ENCODE peak calls at places on chromosomes 11 and 22, in six cellular contexts. R is IMR-90, Z is astrocyte, J is GM23248, Y is H9, B is endothelial cell of umbilical vein. C is an unnamed sample.

GRCh38 chr11:134533511-134533910 is 121.5 kb upstream of the B3GAT1 start:
- DNase-seq in Y (peak; percentile 5), Z (no peak), B (no peak), R (no peak), J (no peak), C (no peak)

GRCh38 chr22:19716829-19717105 is 2.5 kb downstream of the SEPTIN5 start:
- DNase-seq in Z (no peak), J (no peak), R (no peak), Y (no peak), B (no peak), C (no peak)

GRCh38 chr11:130601141-130601540 is 152.7 kb downstream of the ADAMTS15 start:
- DNase-seq in Y (peak; percentile 53), Z (peak; percentile 46), B (no peak), J (peak; percentile 64), R (peak; percentile 90), C (peak; percentile 63)

GRCh38 chr11:72655014-72655413 is 19.2 kb downstream of the PDE2A start:
- DNase-seq in B (no peak), Y (no peak), J (no peak), Z (no peak), R (no peak), C (no peak)

GRCh38 chr11:121265586-121265985 is 27.0 kb upstream of the SC5D start:
- DNase-seq in R (no peak), B (no peak), Z (no peak), J (no peak), Y (no peak), C (no peak)

GRCh38 chr11:125214466-125215204 is 50.1 kb downstream of the PKNOX2 start:
- DNase-seq in Z (no peak), Y (no peak), R (no peak), B (peak; percentile 87), J (no peak), C (peak; percentile 30)

GRCh38 chr11:43952020-43952400 is 9.6 kb downstream of the C11orf96 start:
- DNase-seq in J (no peak), B (no peak), Z (no peak), R (no peak), Y (no peak), C (no peak)

GRCh38 chr11:115207166-115207591 is 297.0 kb downstream of the CADM1 start:
- DNase-seq in B (no peak), Y (no peak), Z (no peak), R (no peak), J (no peak), C (no peak)

GRCh38 chr11:121446752-121447156 is 5.4 kb upstream of the SORL1 start:
- DNase-seq in B (peak; percentile 10), Z (peak; percentile 9), Y (no peak), J (peak; percentile 28), R (peak; percentile 73), C (peak; percentile 14)

GRCh38 chr11:125429174-125429707 is 66.8 kb downstream of the FEZ1 start:
- DNase-seq in Z (peak; percentile 35), B (peak; percentile 59), Y (peak; percentile 89), R (peak; percentile 55), J (peak; percentile 71), C (peak; percentile 54)

DNA sequence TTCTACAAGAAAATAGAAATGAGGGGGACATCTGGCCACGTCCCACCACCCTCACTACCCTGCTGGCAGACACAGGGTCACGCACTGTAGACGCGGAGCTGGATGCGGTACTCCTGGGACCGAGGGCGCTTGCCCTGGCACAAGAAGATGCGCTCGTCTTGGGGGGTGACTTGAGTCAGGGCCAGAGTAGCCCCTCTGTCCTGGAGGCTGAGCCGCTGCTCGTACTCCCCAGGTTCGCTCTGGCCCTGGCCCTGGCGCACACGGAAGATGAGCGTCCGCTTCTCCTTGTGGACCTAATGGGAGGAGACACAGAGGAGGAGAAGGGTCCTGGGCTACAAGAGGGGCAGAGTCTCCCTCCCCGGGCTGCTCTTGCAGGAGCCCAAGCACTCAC is 2.2 kb downstream of the MCAM start:
- DNase-seq in Y (no peak), B (no peak), R (no peak), Z (no peak), J (no peak), C (no peak)
- H3K9ac ChIP-seq in Y (no peak overlapping the region), B (peak overlapping the region; percentile 81), R (no peak overlapping the region), Z (peak overlapping the region; percentile 14), J (no peak overlapping the region), C (no peak overlapping the region)

DNA sequence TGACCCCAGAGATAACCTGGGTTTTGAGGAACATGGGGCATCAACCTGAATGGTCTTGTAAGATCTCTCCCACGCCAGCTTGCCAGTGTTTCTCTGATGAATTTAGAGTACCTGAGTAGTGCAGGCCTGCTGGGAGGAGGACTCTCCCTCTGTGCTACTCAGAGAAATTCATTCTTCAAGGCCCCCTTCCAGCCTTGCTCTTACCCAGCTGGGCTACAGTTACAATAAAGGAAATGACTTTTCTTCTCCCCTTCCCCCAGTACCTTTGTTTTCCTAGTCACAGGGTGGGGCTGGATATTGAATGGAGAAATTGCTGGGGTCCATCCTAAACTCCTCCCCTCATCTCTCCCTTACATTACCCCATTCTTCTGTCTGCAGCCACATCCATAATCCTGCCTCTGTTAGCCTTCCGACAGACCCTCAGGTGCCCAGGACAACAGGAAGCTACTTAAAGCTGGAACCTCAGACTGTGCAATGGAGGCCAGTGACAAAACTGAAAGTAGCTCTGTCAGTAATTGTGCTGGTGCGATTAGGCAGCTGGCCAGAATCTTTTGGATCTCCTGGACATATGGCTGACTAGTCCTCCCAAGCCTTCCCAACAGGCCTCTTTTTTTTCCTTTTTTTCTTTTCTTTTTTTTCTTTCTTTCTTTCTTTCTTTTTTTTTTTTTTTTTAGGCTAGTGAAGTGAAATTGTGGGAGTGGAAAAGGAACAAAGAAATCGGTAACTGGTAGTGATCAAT is 17.5 kb downstream of the LIMK2 start:
- DNase-seq in B (peak; percentile 82), Z (peak; percentile 38), R (peak; percentile 48), J (peak; percentile 51), Y (no peak), C (peak; percentile 65)
- H3K9ac ChIP-seq in B (peak overlapping the region; percentile 52), Z (peak overlapping the region; percentile 18), R (no peak overlapping the region), J (peak overlapping the region; percentile 24), Y (no peak overlapping the region), C (no peak overlapping the region)

GRCh38 chr11:74766905-74767304 is 18.3 kb downstream of the RNF169 start:
- DNase-seq in Z (no peak), J (no peak), B (no peak), Y (no peak), R (no peak), C (no peak)
- H3K9ac ChIP-seq in Z (no peak overlapping the region), J (no peak overlapping the region), B (no peak overlapping the region), Y (no peak overlapping the region), R (no peak overlapping the region), C (no peak overlapping the region)

GRCh38 chr11:126465573-126466287 is 110.2 kb downstream of the ST3GAL4 start:
- DNase-seq in B (no peak), J (peak; percentile 40), Y (no peak), Z (no peak), R (no peak), C (no peak)

GRCh38 chr11:126466288-126467045 is 111.0 kb downstream of the ST3GAL4 start:
- DNase-seq in R (no peak), Y (no peak), B (no peak), J (no peak), Z (no peak), C (no peak)

GRCh38 chr11:126462422-126462821 is 106.9 kb downstream of the ST3GAL4 start:
- DNase-seq in Y (no peak), Z (no peak), B (no peak), R (no peak), J (no peak), C (no peak)

GRCh38 chr11:126467046-126467370 is 111.5 kb downstream of the ST3GAL4 start:
- DNase-seq in Y (no peak), R (no peak), J (no peak), Z (no peak), B (no peak), C (no peak)

GRCh38 chr11:126464796-126465195 is 109.3 kb downstream of the ST3GAL4 start:
- DNase-seq in J (no peak), R (no peak), Y (no peak), Z (no peak), B (no peak), C (no peak)
- H3K9ac ChIP-seq in J (no peak overlapping the region), R (no peak overlapping the region), Y (no peak overlapping the region), Z (no peak overlapping the region), B (no peak overlapping the region), C (no peak overlapping the region)

DNA sequence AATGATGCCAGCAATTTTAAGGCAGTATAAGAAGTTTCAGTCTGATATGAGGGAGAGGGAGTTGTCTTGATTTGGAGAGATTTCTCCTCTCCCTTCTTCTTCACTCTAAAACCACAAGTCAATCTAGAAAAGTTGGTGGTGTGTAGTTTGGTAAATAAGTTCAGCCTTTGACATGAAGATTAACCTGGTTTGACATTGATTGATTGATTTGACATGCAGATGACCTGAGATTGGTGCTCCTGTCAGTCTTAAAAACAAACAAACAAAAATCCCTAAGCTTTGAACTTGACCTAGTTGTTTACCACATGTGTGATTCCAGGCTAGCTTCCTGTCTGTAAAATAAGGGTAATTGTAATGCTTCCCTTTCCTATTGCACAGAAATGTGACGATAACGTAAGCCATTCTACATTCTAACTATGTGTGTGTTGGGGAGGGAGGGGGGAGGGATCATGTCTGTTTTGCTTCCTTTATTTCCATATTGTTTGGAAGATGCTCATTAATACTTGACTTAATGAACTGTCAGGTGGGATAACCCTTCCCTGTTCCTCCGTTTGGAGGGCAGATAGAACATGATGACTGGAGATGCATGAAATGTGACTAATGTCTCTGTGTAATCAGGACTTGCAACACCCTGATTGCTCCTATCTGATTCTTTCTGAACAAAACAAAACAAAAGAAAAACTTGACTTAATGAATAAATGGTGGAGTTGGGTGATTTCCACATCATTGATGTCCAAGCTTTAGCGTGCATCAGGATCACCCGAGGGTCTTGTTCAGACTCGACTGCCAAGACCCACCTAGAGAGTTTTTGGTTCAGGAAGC is 106.0 kb upstream of the CLMP start:
- DNase-seq in Y (no peak), B (peak; percentile 63), J (peak; percentile 57), R (peak; percentile 68), Z (peak; percentile 60), C (peak; percentile 70)
- H3K9ac ChIP-seq in Y (no peak overlapping the region), B (no peak overlapping the region), J (peak overlapping the region; percentile 28), R (no peak overlapping the region), Z (no peak overlapping the region), C (no peak overlapping the region)

GRCh38 chr22:17387356-17387755 is 18.1 kb downstream of the CECR2 start:
- DNase-seq in Y (no peak), J (no peak), R (no peak), Z (no peak), B (no peak), C (no peak)
- H3K9ac ChIP-seq in Y (no peak overlapping the region), J (no peak overlapping the region), R (no peak overlapping the region), Z (no peak overlapping the region), B (no peak overlapping the region), C (no peak overlapping the region)

DNA sequence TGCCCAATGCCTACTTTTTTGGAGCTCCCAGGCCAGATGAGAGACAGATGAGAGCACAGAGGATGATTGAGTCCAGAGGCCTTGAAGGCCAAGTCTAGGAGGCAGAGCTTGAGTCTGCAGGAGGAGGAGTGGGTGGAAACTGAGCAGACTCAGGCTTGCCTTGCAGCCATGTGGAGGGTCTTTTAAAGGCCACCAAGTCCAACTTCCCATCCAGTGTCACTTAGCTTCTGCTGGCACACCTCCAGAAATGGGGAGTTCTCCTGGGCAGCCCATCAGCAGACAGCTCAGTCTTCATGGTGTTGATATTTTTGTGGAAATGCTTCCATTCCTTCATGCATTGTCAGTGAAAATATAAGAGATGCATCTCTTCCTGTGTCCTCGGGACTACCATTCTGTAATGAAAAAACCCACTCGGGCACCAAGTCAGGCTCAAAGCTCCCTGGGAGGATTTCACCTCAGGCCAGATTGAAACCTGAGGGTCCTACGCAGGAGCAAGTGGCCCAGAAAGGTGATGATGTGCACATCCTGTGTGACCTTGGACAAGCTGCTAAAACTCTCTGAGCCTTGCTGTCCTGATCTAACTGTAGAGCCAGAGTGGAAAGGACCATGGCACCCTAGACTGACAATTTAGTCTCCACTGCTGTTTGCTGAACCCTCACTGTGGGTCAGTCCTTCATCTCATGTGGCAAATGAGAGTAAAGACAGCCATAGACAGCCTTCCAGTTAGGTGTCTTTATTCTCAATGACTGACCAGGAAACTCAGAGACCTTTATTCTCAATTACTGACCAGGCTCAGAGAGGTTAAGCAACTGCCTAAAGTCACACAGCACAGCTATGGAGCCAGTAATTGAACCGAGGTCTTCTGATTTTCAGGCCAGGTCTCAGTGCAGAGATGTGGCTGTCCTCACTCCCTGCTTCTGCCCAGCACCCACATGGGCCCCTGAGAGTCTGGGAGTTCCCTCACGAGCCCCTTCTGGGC is 2.9 kb upstream of the LRRC32 start:
- DNase-seq in R (no peak), B (no peak), Z (no peak), J (no peak), Y (no peak), C (no peak)
- H3K9ac ChIP-seq in R (no peak overlapping the region), B (no peak overlapping the region), Z (no peak overlapping the region), J (no peak overlapping the region), Y (no peak overlapping the region), C (no peak overlapping the region)